ENCODE peak calls at places on chromosomes 13 and 19, in four cellular contexts. L is thoracic aorta, K is body of pancreas, V is GM13976. M is an unnamed sample.

GRCh38 chr19:35034588-35035382 is 4.5 kb downstream of the SCN1B start:
- DNase-seq in L (no peak), K (no peak), V (no peak), M (no peak)

GRCh38 chr19:46904114-46905060 is 43.6 kb downstream of the ARHGAP35 start:
- DNase-seq in L (no peak), K (no peak), V (no peak), M (no peak)

GRCh38 chr19:58305932-58306323 is 751 bp downstream of the ERVK3-1 start:
- DNase-seq in L (no peak), K (no peak), V (peak; percentile 52), M (peak; percentile 12)

GRCh38 chr19:16661480-16662034 is 618 bp downstream of the TMEM38A start:
- DNase-seq in L (peak; percentile 23), K (peak; percentile 25), V (peak; percentile 55), M (peak; percentile 34)

GRCh38 chr19:33691736-33692135 is 70.0 kb downstream of the CHST8 start:
- DNase-seq in L (no peak), K (no peak), V (no peak), M (no peak)

GRCh38 chr13:69623973-69624372 is 483.7 kb upstream of the ATXN8OS start:
- DNase-seq in L (no peak), K (no peak), V (no peak), M (no peak)

GRCh38 chr13:87671031-87671823 is at the start of gene SLITRK5:
- DNase-seq in L (no peak), K (peak; percentile 71), V (peak; percentile 80), M (peak; percentile 73)

GRCh38 chr19:13430790-13431582 is 75.3 kb downstream of the CACNA1A start:
- DNase-seq in L (no peak), K (peak; percentile 43), V (peak; percentile 57), M (peak; percentile 73)

GRCh38 chr13:88919970-88920628 is 1248.9 kb downstream of the SLITRK5 start:
- DNase-seq in L (no peak), K (no peak), V (peak; percentile 29), M (peak; percentile 69)

GRCh38 chr13:41216160-41216559 is 21.8 kb upstream of the KBTBD7 start:
- DNase-seq in L (no peak), K (no peak), V (no peak), M (no peak)

GRCh38 chr13:37418490-37418889 is 180.1 kb downstream of the POSTN start:
- DNase-seq in L (no peak), K (no peak), V (no peak), M (no peak)

GRCh38 chr19:24127601-24128000 is 40.6 kb downstream of the ZNF254 start:
- DNase-seq in L (no peak), K (no peak), V (no peak), M (no peak)

GRCh38 chr19:9721861-9722260 is 46.7 kb downstream of the ZNF846 start:
- DNase-seq in L (no peak), K (no peak), V (no peak), M (peak; percentile 24)

GRCh38 chr19:33394006-33394722 is 20.7 kb downstream of the CEBPG start:
- DNase-seq in L (no peak), K (no peak), V (no peak), M (no peak)

GRCh38 chr19:373391-374182 is 29.0 kb upstream of the MIER2 start:
- DNase-seq in L (no peak), K (no peak), V (no peak), M (no peak)

GRCh38 chr13:47226516-47226915 is 329.7 kb upstream of the HTR2A start:
- DNase-seq in L (no peak), K (no peak), V (no peak), M (no peak)

GRCh38 chr19:47699360-47699917 is 13.8 kb upstream of the EHD2 start:
- DNase-seq in L (no peak), K (peak; percentile 61), V (peak; percentile 86), M (peak; percentile 69)

GRCh38 chr19:18173572-18174294 is at the start of gene IFI30:
- DNase-seq in L (no peak), K (peak; percentile 87), V (peak; percentile 90), M (peak; percentile 72)

GRCh38 chr13:94706101-94706853 is 6.1 kb downstream of the SOX21 start:
- DNase-seq in L (no peak), K (no peak), V (no peak), M (no peak)

GRCh38 chr19:38898788-38899446 is 501 bp downstream of the SIRT2 start:
- DNase-seq in L (no peak), K (no peak), V (no peak), M (no peak)

GRCh38 chr13:31051999-31052398 is 109.7 kb downstream of the HSPH1 start:
- DNase-seq in L (no peak), K (no peak), V (no peak), M (no peak)

GRCh38 chr13:100209857-100210580 is 121.1 kb downstream of the PCCA start:
- DNase-seq in L (no peak), K (no peak), V (no peak), M (no peak)

GRCh38 chr13:62110079-62110478 is 694.4 kb upstream of the PCDH20 start:
- DNase-seq in L (no peak), K (no peak), V (no peak), M (no peak)
- TF ChIP-seq CTCF in L (no peak), K (no peak), V (no peak), M (no peak)

DNA sequence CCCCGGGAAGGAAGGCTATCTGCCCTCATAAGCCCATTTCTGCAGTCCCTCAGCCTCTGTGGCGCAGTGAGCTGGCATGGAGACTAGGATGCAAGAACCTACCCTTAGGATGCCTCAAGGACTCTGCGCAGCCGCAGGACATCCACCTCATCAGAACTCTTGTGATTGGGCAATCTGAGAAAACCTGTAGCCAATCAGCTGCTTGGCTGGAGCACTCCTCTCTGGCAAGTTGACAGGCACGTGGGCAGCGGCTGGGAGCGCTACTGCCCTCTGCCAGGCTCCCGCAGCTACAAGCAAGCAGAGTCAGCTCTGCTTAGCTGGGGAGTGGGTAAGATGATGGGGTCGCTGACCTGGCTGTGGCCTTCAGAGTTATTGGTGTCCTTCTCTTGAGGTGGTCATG is 1.5 kb upstream of the ECSIT start:
- DNase-seq in L (peak; percentile 23), K (peak; percentile 78), V (peak; percentile 63), M (peak; percentile 74)
- TF ChIP-seq CTCF in L (no peak), K (peak; percentile 30), V (peak; percentile 13), M (no peak)

GRCh38 chr13:107866666-107867623 is 348.4 kb downstream of the LIG4 start:
- DNase-seq in L (no peak), K (peak; percentile 12), V (peak; percentile 21), M (peak; percentile 4)
- TF ChIP-seq CTCF in L (no peak), K (no peak), V (no peak), M (no peak)

GRCh38 chr13:43978688-43979087 is 99.0 kb downstream of the LACC1 start:
- DNase-seq in L (no peak), K (no peak), V (no peak), M (no peak)

GRCh38 chr13:43983373-43983772 is 103.7 kb downstream of the LACC1 start:
- DNase-seq in L (no peak), K (no peak), V (no peak), M (no peak)

GRCh38 chr13:43979492-43979891 is 99.8 kb downstream of the LACC1 start:
- DNase-seq in L (no peak), K (no peak), V (no peak), M (no peak)

GRCh38 chr13:43981512-43982301 is 102.0 kb downstream of the LACC1 start:
- DNase-seq in L (no peak), K (no peak), V (no peak), M (no peak)

GRCh38 chr13:43981091-43981490 is 101.4 kb downstream of the LACC1 start:
- DNase-seq in L (no peak), K (no peak), V (no peak), M (no peak)
- TF ChIP-seq CTCF in L (no peak), K (no peak), V (no peak), M (no peak)

M was measured in activated CD8-positive, alpha-beta T cell treated with anti-CD3 and anti-CD28 coated beads for 36 hours.